ENCODE peak calls at places on chromosomes 6 and 20, in seven cellular contexts. X is neural progenitor cell; A is amniotic stem cell; Q is activated CD8-positive, alpha-beta memory T cell treated with anti-CD3 and anti-CD28 coated beads, Interleukin-2, amount 10 ng/mL, durations not matched to agents 7 days and 5 days; U is GM18507; K is EH; R is mucosa of descending colon. E is an unnamed sample.

GRCh38 chr6:98576811-98577210 is 257.6 kb upstream of the POU3F2 start:
- DNase-seq in X (no peak), A (no peak), Q (no peak), U (no peak), K (peak; percentile 18), R (no peak), E (no peak)

GRCh38 chr20:48782901-48783308 is 44.9 kb downstream of the PREX1 start:
- DNase-seq in X (no peak), A (no peak), Q (no peak), U (no peak), K (no peak), R (no peak), E (no peak)

GRCh38 chr6:43916924-43917877 is 147.2 kb downstream of the VEGFA start:
- DNase-seq in X (no peak), A (no peak), Q (no peak), U (no peak), K (peak; percentile 39), R (peak; percentile 85), E (no peak)

GRCh38 chr6:3209114-3210023 is 18.1 kb downstream of the TUBB2B start:
- DNase-seq in X (peak; percentile 62), A (peak; percentile 98), Q (peak; percentile 59), U (no peak), K (peak; percentile 99), R (peak; percentile 58), E (peak; percentile 50)

GRCh38 chr6:165658395-165659058 is 4.5 kb downstream of the PDE10A start:
- DNase-seq in X (no peak), A (no peak), Q (no peak), U (no peak), K (no peak), R (no peak), E (no peak)

GRCh38 chr20:36344517-36345132 is 38.5 kb downstream of the DLGAP4 start:
- DNase-seq in X (peak; percentile 92), A (peak; percentile 9), Q (peak; percentile 48), U (no peak), K (peak; percentile 68), R (no peak), E (peak; percentile 38)

GRCh38 chr6:35717449-35718353 is 19.1 kb upstream of the ARMC12 start:
- DNase-seq in X (no peak), A (no peak), Q (no peak), U (no peak), K (no peak), R (no peak), E (no peak)

GRCh38 chr6:85920782-85921181 is 278.1 kb upstream of the SYNCRIP start:
- DNase-seq in X (peak; percentile 56), A (no peak), Q (no peak), U (no peak), K (no peak), R (no peak), E (no peak)

GRCh38 chr6:24583463-24584389 is 62.3 kb downstream of the KIAA0319 start:
- DNase-seq in X (peak; percentile 79), A (peak; percentile 15), Q (peak; percentile 84), U (no peak), K (peak; percentile 66), R (peak; percentile 60), E (peak; percentile 75)

GRCh38 chr6:83966539-83966938 is 67.0 kb upstream of the MRAP2 start:
- DNase-seq in X (no peak), A (no peak), Q (no peak), U (no peak), K (no peak), R (no peak), E (no peak)

GRCh38 chr20:33670715-33671499 is 3.3 kb downstream of the NECAB3 start:
- DNase-seq in X (no peak), A (no peak), Q (no peak), U (no peak), K (no peak), R (peak; percentile 25), E (no peak)

GRCh38 chr20:62805711-62806382 is 1.2 kb downstream of the OGFR start:
- DNase-seq in X (peak; percentile 84), A (no peak), Q (no peak), U (no peak), K (no peak), R (peak; percentile 76), E (no peak)

E was measured in activated CD4-positive, alpha-beta memory T cell treated with anti-CD3 and anti-CD28 coated beads, Interleukin-2, amount 10 ng/mL, durations not matched to agents 7 days and 5 days.